ENCODE peak calls at places on chromosomes 6 and 20, in seven cellular contexts. P, W, Y, K, J, T and M are unnamed samples.

GRCh38 chr6:80527552-80528052 is 421.1 kb downstream of the BCKDHB start:
- DNase-seq in K (no peak), T (no peak), P (no peak), Y (no peak), J (peak), W (no peak), M (no peak)

GRCh38 chr20:5881714-5882113 is 68.6 kb downstream of the TRMT6 start:
- DNase-seq in K (no peak), Y (no peak), P (no peak), W (peak), J (no peak), T (no peak), M (no peak)

GRCh38 chr20:18019068-18019467 is 38.6 kb downstream of the OVOL2 start:
- DNase-seq in W (peak), P (no peak), J (no peak), T (no peak), Y (peak), K (no peak), M (no peak)

GRCh38 chr6:36594816-36595167 is 630 bp downstream of the SRSF3 start:
- DNase-seq in P (no peak), Y (no peak), T (no peak), K (no peak), J (peak), W (peak), M (no peak)

GRCh38 chr6:70343313-70343712 is 40.4 kb upstream of the COL9A1 start:
- DNase-seq in K (no peak), Y (no peak), P (no peak), T (no peak), J (no peak), W (no peak), M (no peak)

GRCh38 chr6:40302856-40303449 is 284.2 kb downstream of the LRFN2 start:
- DNase-seq in J (no peak), Y (no peak), T (no peak), P (no peak), K (no peak), W (no peak), M (no peak)

GRCh38 chr6:11126876-11127275 is 15.4 kb upstream of the ERVFRD-1 start:
- DNase-seq in K (no peak), Y (peak), J (no peak), T (no peak), W (no peak), P (no peak), M (no peak)

GRCh38 chr6:132977413-132977812 is 163.0 kb downstream of the RPS12 start:
- DNase-seq in P (no peak), K (no peak), T (no peak), J (no peak), W (no peak), Y (no peak), M (no peak)

GRCh38 chr6:54282186-54282585 is 26.1 kb upstream of the TINAG start:
- DNase-seq in K (no peak), W (peak), T (no peak), J (no peak), Y (peak), P (no peak), M (peak)

GRCh38 chr6:131949909-131950766 is 1.0 kb downstream of the CCN2 start:
- DNase-seq in Y (peak), P (peak), T (peak), W (peak), K (peak), J (peak), M (peak)

GRCh38 chr6:12328701-12329100 is 38.5 kb downstream of the EDN1 start:
- DNase-seq in J (no peak), Y (no peak), K (no peak), P (no peak), T (no peak), W (no peak), M (no peak)

GRCh38 chr20:16475225-16475624 is 98.0 kb downstream of the KIF16B start:
- DNase-seq in K (no peak), J (no peak), W (no peak), Y (peak), P (no peak), T (no peak), M (no peak)

GRCh38 chr6:129732034-129732433 is 22.1 kb upstream of the ARHGAP18 start:
- DNase-seq in W (no peak), K (no peak), T (no peak), Y (no peak), P (no peak), J (no peak), M (no peak)

GRCh38 chr20:17992224-17992637 is 23.4 kb downstream of the MGME1 start:
- DNase-seq in T (no peak), W (no peak), Y (no peak), J (no peak), P (no peak), K (no peak), M (no peak)

GRCh38 chr6:127811939-127812338 is 88.9 kb downstream of the THEMIS start:
- DNase-seq in J (peak), W (no peak), T (no peak), K (no peak), P (no peak), Y (no peak), M (no peak)

GRCh38 chr6:149337330-149337729 is 19.8 kb downstream of the TAB2 start:
- DNase-seq in W (no peak), J (no peak), Y (no peak), T (no peak), P (no peak), K (no peak), M (no peak)

GRCh38 chr20:32468313-32468640 is 110.1 kb downstream of the ASXL1 start:
- DNase-seq in K (no peak), J (no peak), T (no peak), Y (no peak), P (no peak), W (no peak), M (no peak)

GRCh38 chr6:75084872-75085381 is 120.9 kb downstream of the COL12A1 start:
- DNase-seq in J (no peak), T (no peak), P (no peak), K (peak), Y (no peak), W (no peak), M (no peak)